ENCODE peak calls at places on chromosomes 7 and 10, in six cellular contexts. V, Y, W, N, C and R are unnamed samples.

GRCh38 chr10:48606530-48607355 is 1.9 kb upstream of the ARHGAP22 start:
- DNase-seq in V (peak), Y (peak), W (no peak), N (peak), C (peak), R (peak)

GRCh38 chr7:157405501-157405900 is 68.7 kb downstream of the DNAJB6 start:
- DNase-seq in V (no peak), Y (no peak), W (no peak), N (no peak), C (no peak), R (no peak)

GRCh38 chr10:33900591-33900990 is 566.1 kb upstream of the NRP1 start:
- DNase-seq in V (no peak), Y (peak), W (no peak), N (peak), C (no peak), R (no peak)

GRCh38 chr10:125146791-125147604 is 13.4 kb downstream of the CTBP2 start:
- DNase-seq in V (peak), Y (peak), W (no peak), N (peak), C (peak), R (no peak)

GRCh38 chr7:371779-372545 is 82.0 kb downstream of the FOXL3 start:
- DNase-seq in V (peak), Y (no peak), W (no peak), N (no peak), C (no peak), R (no peak)

GRCh38 chr10:34343764-34344163 is 471.3 kb downstream of the PARD3 start:
- DNase-seq in V (no peak), Y (no peak), W (no peak), N (peak), C (no peak), R (no peak)

GRCh38 chr10:8577681-8578080 is 523.2 kb downstream of the GATA3 start:
- DNase-seq in V (no peak), Y (no peak), W (no peak), N (no peak), C (no peak), R (no peak)

GRCh38 chr10:71396084-71396713 is 521 bp upstream of the CDH23 start:
- DNase-seq in V (peak), Y (no peak), W (peak), N (peak), C (no peak), R (no peak)

GRCh38 chr7:100662377-100662776 is 6.1 kb upstream of the ACTL6B start:
- DNase-seq in V (no peak), Y (no peak), W (no peak), N (no peak), C (no peak), R (no peak)

GRCh38 chr10:85602713-85603112 is 763.9 kb downstream of the GRID1 start:
- DNase-seq in V (no peak), Y (no peak), W (no peak), N (no peak), C (no peak), R (no peak)

GRCh38 chr10:11527700-11528255 is 83.7 kb downstream of the USP6NL start:
- DNase-seq in V (no peak), Y (no peak), W (no peak), N (peak), C (no peak), R (no peak)

GRCh38 chr10:8272794-8273425 is 218.4 kb downstream of the GATA3 start:
- DNase-seq in V (no peak), Y (no peak), W (no peak), N (peak), C (no peak), R (no peak)

GRCh38 chr10:19688344-19688743 is 127.9 kb upstream of the PLXDC2 start:
- DNase-seq in V (no peak), Y (no peak), W (no peak), N (no peak), C (no peak), R (no peak)

GRCh38 chr7:21568762-21569161 is 25.9 kb downstream of the DNAH11 start:
- DNase-seq in V (peak), Y (no peak), W (no peak), N (no peak), C (no peak), R (no peak)

GRCh38 chr10:77037735-77038411 is 599.7 kb downstream of the KCNMA1 start:
- DNase-seq in V (no peak), Y (no peak), W (no peak), N (no peak), C (no peak), R (no peak)

GRCh38 chr10:74738985-74739567 is 87.3 kb upstream of the KAT6B start:
- DNase-seq in V (peak), Y (peak), W (peak), N (peak), C (no peak), R (no peak)

GRCh38 chr7:130394421-130395188 is 14.3 kb downstream of the CPA1 start:
- DNase-seq in V (no peak), Y (no peak), W (no peak), N (no peak), C (no peak), R (no peak)

GRCh38 chr10:18240185-18240882 is 100.1 kb downstream of the CACNB2 start:
- DNase-seq in V (no peak), Y (no peak), W (no peak), N (peak), C (no peak), R (no peak)

GRCh38 chr7:1926908-1927306 is 256.8 kb downstream of the ELFN1 start:
- DNase-seq in V (no peak), Y (no peak), W (no peak), N (no peak), C (no peak), R (no peak)

GRCh38 chr10:74598891-74599566 is 227.4 kb upstream of the KAT6B start:
- DNase-seq in V (no peak), Y (no peak), W (no peak), N (peak), C (no peak), R (no peak)

GRCh38 chr10:974038-974784 is 14.0 kb upstream of the GTPBP4 start:
- DNase-seq in V (peak), Y (peak), W (no peak), N (no peak), C (no peak), R (no peak)